ENCODE peak calls at places on chromosomes 16 and 17, in six cellular contexts. T is T-helper 17 cell; A is adrenal gland; P is sciatic nerve; L is LHCN-M2; X is activated T-helper 2 cell treated with anti-CD3 and anti-CD28 coated beads, Interferon-gamma antibody, Interleukin-2, Interleukin-4, amounts not matched to agents 10 μg/mL and 5 μg/mL and 100 μg/mL, durations not matched to agents 14 hours and 24 hours and 36 hours. N is an unnamed sample.

GRCh38 chr17:73401911-73402310 is 90.1 kb upstream of the CDC42EP4 start:
- DNase-seq in A (peak), T (no peak), L (no peak), P (peak), X (peak), N (peak)

GRCh38 chr17:38628441-38628840 is 22.7 kb upstream of the SRCIN1 start:
- DNase-seq in P (no peak), L (peak), T (no peak), X (no peak), A (no peak), N (peak)

GRCh38 chr16:70395345-70395901 is 43.5 kb downstream of the ST3GAL2 start:
- DNase-seq in X (peak), P (peak), T (peak), L (peak), A (peak), N (peak)

GRCh38 chr17:36934759-36935630 is 2.3 kb upstream of the LHX1 start:
- DNase-seq in X (no peak), P (peak), L (no peak), A (no peak), T (no peak), N (no peak)

GRCh38 chr16:14303654-14304394 is 232.7 kb downstream of the MRTFB start:
- DNase-seq in L (peak), X (no peak), A (no peak), T (no peak), P (no peak), N (no peak)

GRCh38 chr17:74805543-74805991 is 29.4 kb upstream of the NAT9 start:
- DNase-seq in X (no peak), L (no peak), T (no peak), A (peak), P (no peak), N (no peak)

GRCh38 chr17:60381958-60382357 is 10.0 kb downstream of the USP32 start:
- DNase-seq in A (peak), P (no peak), T (no peak), X (no peak), L (no peak), N (no peak)

GRCh38 chr17:82178499-82179290 is 33.9 kb downstream of the CCDC57 start:
- DNase-seq in X (no peak), A (no peak), T (no peak), L (no peak), P (no peak), N (no peak)

GRCh38 chr16:87713469-87714229 is 52.1 kb downstream of the KLHDC4 start:
- DNase-seq in P (no peak), X (peak), T (no peak), A (no peak), L (no peak), N (no peak)

GRCh38 chr16:1503110-1503955 is 10.2 kb downstream of the TELO2 start:
- DNase-seq in A (no peak), T (no peak), L (no peak), P (no peak), X (no peak), N (no peak)

GRCh38 chr16:67537636-67538591 is 9.3 kb downstream of the RIPOR1 start:
- DNase-seq in X (peak), A (peak), P (no peak), T (peak), L (no peak), N (peak)

GRCh38 chr16:81600275-81600674 is 155.7 kb downstream of the CMIP start:
- DNase-seq in T (no peak), X (no peak), A (no peak), L (peak), P (no peak), N (no peak)

GRCh38 chr16:89506791-89507191 is 1.4 kb upstream of the SPG7 start:
- DNase-seq in T (no peak), X (no peak), L (no peak), A (no peak), P (no peak), N (no peak)

GRCh38 chr16:83205896-83206295 is 579.1 kb downstream of the CDH13 start:
- DNase-seq in A (no peak), X (no peak), P (no peak), T (no peak), L (peak), N (no peak)

GRCh38 chr17:73823684-73824083 is 179.4 kb upstream of the SDK2 start:
- DNase-seq in A (no peak), P (no peak), X (no peak), T (no peak), L (no peak), N (no peak)

GRCh38 chr17:81543339-81543675 is 8.8 kb downstream of the FAAP100 start:
- DNase-seq in P (no peak), A (no peak), T (no peak), X (no peak), L (no peak), N (no peak)